ENCODE peak calls at places on chromosomes 5 and 9, in six cellular contexts. K is bronchial epithelial cell, P is mucosa of descending colon, R is endothelial cell, D is AG10803, M is heart right ventricle. O is an unnamed sample.

GRCh38 chr9:114914139-114914538 is 16.3 kb downstream of the TNFSF8 start:
- DNase-seq in R (no peak), K (no peak), M (no peak), D (no peak), P (no peak), O (no peak)

GRCh38 chr5:34789021-34789531 is 49.9 kb upstream of the TTC23L start:
- DNase-seq in P (no peak), D (peak; percentile 89), R (no peak), M (no peak), K (peak; percentile 21), O (no peak)

GRCh38 chr9:4127873-4128272 is 172.0 kb downstream of the GLIS3 start:
- DNase-seq in R (no peak), M (no peak), P (no peak), D (no peak), K (no peak), O (no peak)

GRCh38 chr5:40082313-40082712 is 597.4 kb upstream of the PTGER4 start:
- DNase-seq in P (no peak), K (peak; percentile 66), D (no peak), R (no peak), M (no peak), O (no peak)

GRCh38 chr9:71858812-71859211 is 52.2 kb downstream of the ABHD17B start:
- DNase-seq in M (no peak), K (peak; percentile 38), P (no peak), R (no peak), D (no peak), O (no peak)

GRCh38 chr5:171706736-171707440 is 78.7 kb upstream of the SMIM23 start:
- DNase-seq in R (no peak), D (no peak), M (peak; percentile 2), K (no peak), P (no peak), O (no peak)

GRCh38 chr5:148014276-148014675 is 49.5 kb upstream of the SPINK5 start:
- DNase-seq in M (no peak), R (no peak), K (peak; percentile 72), P (no peak), D (no peak), O (no peak)

GRCh38 chr5:108700928-108701327 is 46.8 kb upstream of the FER start:
- DNase-seq in M (no peak), P (no peak), D (no peak), K (no peak), R (no peak), O (no peak)

GRCh38 chr9:794386-794785 is 47.1 kb upstream of the DMRT1 start:
- DNase-seq in D (no peak), M (no peak), K (peak; percentile 64), R (no peak), P (no peak), O (no peak)

GRCh38 chr9:124455820-124456219 is 5.6 kb downstream of the ADGRD2 start:
- DNase-seq in K (no peak), D (no peak), M (no peak), R (no peak), P (no peak), O (no peak)

GRCh38 chr5:123882305-123882704 is 370.3 kb downstream of the CSNK1G3 start:
- DNase-seq in K (no peak), R (no peak), D (no peak), P (no peak), M (no peak), O (no peak)

GRCh38 chr9:123399803-123400378 is 43.9 kb downstream of the CRB2 start:
- DNase-seq in P (peak; percentile 42), D (no peak), K (no peak), M (no peak), R (peak; percentile 72), O (peak; percentile 9)

GRCh38 chr5:87069974-87070608 is 197.6 kb upstream of the RASA1 start:
- DNase-seq in P (peak; percentile 78), D (peak; percentile 74), K (peak; percentile 63), M (peak; percentile 16), R (peak; percentile 18), O (peak; percentile 74)

GRCh38 chr5:163458778-163459405 is 1.0 kb downstream of the NUDCD2 start:
- DNase-seq in D (no peak), K (no peak), P (no peak), R (no peak), M (no peak), O (no peak)

GRCh38 chr5:58294598-58295298 is 165.1 kb downstream of the PLK2 start:
- DNase-seq in K (peak; percentile 88), P (no peak), M (no peak), R (peak; percentile 15), D (peak; percentile 41), O (peak; percentile 3)

GRCh38 chr5:127229185-127229889 is 61.3 kb upstream of the MEGF10 start:
- DNase-seq in M (peak; percentile 25), P (peak; percentile 73), R (peak; percentile 67), D (peak; percentile 12), K (no peak), O (peak; percentile 70)

GRCh38 chr5:664343-664993 is 28.7 kb downstream of the TPPP start:
- DNase-seq in M (no peak), K (no peak), P (peak; percentile 69), R (no peak), D (no peak), O (no peak)

GRCh38 chr9:4796988-4797956 is 4.5 kb downstream of the RCL1 start:
- DNase-seq in M (peak; percentile 31), R (peak; percentile 28), K (peak; percentile 57), P (peak; percentile 49), D (peak; percentile 41), O (peak; percentile 14)

GRCh38 chr9:135033487-135033886 is 54.0 kb upstream of the OLFM1 start:
- DNase-seq in M (no peak), P (no peak), R (no peak), K (no peak), D (no peak), O (no peak)

GRCh38 chr5:110726249-110727024 is at the start of gene TMEM232:
- DNase-seq in P (peak; percentile 89), K (peak; percentile 89), R (peak; percentile 73), M (peak; percentile 68), D (peak; percentile 50), O (peak; percentile 83)

GRCh38 chr5:31638286-31638685 is 645 bp upstream of the PDZD2 start:
- DNase-seq in P (no peak), M (peak; percentile 26), K (no peak), D (no peak), R (no peak), O (no peak)

GRCh38 chr9:21334969-21335632 is at the start of gene KLHL9:
- DNase-seq in K (peak; percentile 79), M (peak; percentile 94), D (peak; percentile 92), R (peak; percentile 87), P (peak; percentile 92), O (peak; percentile 83)

GRCh38 chr9:87887661-87888480 is 5.2 kb downstream of the SPATA31E1 start:
- DNase-seq in R (no peak), D (no peak), M (no peak), K (no peak), P (no peak), O (no peak)

GRCh38 chr9:94675008-94675841 is 35.9 kb upstream of the FBP1 start:
- DNase-seq in K (peak; percentile 15), R (no peak), P (no peak), M (no peak), D (peak; percentile 95), O (no peak)

DNA sequence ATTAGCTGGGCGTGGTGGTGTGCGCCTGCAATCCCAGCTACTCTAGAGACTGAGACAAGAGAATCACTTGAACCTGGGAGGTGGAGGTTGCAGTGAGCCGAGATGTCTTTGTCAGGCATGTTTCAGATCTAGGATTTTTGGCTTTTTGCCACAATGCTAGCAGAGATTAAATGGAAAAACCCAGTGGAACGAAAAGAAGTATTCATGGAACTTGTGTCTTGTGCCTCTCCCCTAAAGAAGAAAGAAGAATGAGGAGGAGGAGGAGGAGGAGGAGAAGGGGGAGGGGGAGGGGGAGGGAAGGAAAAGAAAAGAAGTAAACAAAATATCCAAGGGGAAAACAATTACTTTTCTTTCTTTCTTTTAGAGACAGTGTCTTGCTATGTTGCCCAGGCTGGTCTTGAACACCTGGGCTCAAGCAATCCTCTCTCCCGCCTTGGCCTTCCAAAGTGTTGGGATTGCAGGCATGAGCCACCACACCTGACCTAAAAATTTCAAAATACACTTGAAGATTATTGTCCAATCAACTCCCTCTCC is 106.0 kb downstream of the ARRDC3 start:
- DNase-seq in R (no peak), M (no peak), D (peak; percentile 21), K (no peak), P (no peak), O (no peak)
- TF ChIP-seq CTCF in R (no peak), M (no peak), D (no peak), K (no peak), P (no peak), O (no peak)

GRCh38 chr9:127763918-127764384 is 14.5 kb downstream of the SH2D3C start:
- DNase-seq in D (no peak), P (peak; percentile 76), K (peak; percentile 7), R (peak; percentile 76), M (peak; percentile 85), O (peak; percentile 35)
- TF ChIP-seq CTCF in D (peak; percentile 15), P (no peak), K (peak; percentile 26), R (peak; percentile 39), M (peak; percentile 66), O (no peak)

GRCh38 chr9:69748304-69748703 is 11.5 kb downstream of the PTAR1 start:
- DNase-seq in P (no peak), M (no peak), R (no peak), D (peak; percentile 20), K (no peak), O (no peak)

GRCh38 chr9:69746859-69747560 is 12.8 kb downstream of the PTAR1 start:
- DNase-seq in D (no peak), P (no peak), R (no peak), K (no peak), M (no peak), O (no peak)

GRCh38 chr9:69743930-69744329 is 15.9 kb downstream of the PTAR1 start:
- DNase-seq in D (no peak), K (no peak), R (no peak), M (no peak), P (no peak), O (no peak)

GRCh38 chr9:69744688-69745380 is 15.0 kb downstream of the PTAR1 start:
- DNase-seq in P (no peak), M (no peak), K (peak; percentile 48), D (no peak), R (no peak), O (no peak)

DNA sequence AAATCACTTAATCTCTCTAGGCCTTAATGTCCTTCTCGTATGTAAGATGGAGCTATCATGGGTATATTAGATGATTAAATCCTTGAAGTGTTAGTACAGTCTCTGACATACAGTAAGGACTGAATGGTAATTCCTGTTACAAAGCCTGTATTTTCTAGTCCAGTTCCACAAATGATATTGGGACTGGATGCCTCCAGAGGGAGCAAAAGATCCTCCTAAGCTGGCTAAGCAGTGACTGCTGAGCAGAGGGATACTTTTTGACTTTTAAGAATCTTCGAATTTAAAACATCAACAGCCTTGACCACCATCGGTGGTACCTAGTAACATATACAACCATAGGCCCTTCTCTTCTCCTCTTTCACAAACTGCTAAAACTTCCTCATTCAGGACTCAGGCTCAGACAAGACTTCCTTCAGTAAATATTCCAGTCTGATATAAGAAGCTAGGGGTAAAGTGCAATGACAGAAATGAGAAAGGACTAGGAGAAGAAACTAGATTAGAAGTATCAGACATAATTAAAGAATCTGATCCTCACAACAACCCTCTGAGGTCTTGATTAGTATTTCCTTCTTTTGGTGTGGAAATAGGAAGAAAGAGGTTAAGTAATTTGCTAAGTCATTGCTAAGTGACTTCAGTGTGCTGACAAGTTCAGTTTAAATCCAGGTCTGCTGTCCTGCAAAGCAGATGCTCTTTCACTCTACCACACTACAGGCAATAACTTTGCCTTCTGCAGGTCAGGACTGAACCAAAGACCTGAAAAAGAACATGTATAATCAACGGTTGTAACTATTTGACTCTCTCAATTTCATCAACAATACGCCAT is 13.9 kb downstream of the PTAR1 start:
- DNase-seq in P (no peak), M (no peak), D (peak; percentile 39), K (peak; percentile 21), R (no peak), O (no peak)
- TF ChIP-seq CTCF in P (no peak), M (peak; percentile 22), D (peak; percentile 54), K (no peak), R (no peak), O (no peak)

GRCh38 chr9:31542384-31543055 is 841.9 kb upstream of the ACO1 start:
- DNase-seq in D (no peak), K (peak; percentile 92), M (no peak), R (peak; percentile 19), P (peak; percentile 13), O (peak; percentile 16)
- TF ChIP-seq CTCF in D (no peak), K (peak; percentile 66), M (peak; percentile 41), R (peak; percentile 31), P (peak; percentile 14), O (no peak)